ENCODE peak calls at places on chromosomes 12 and 14, in nine cellular contexts. J is progenitor cell of endocrine pancreas, M is GM13976, L is LNCaP clone FGC, X is cardiac muscle cell, T is choroid plexus epithelial cell, D is AG09319, C is lower leg skin, B is AG09309. Y is an unnamed sample.

GRCh38 chr12:1533602-1534304 is 60.6 kb downstream of the FBXL14 start:
- DNase-seq in B (no peak), T (peak), D (no peak), C (no peak), X (no peak), L (no peak), J (no peak), M (peak), Y (no peak)

GRCh38 chr14:84024231-84024630 is 1505.7 kb upstream of the FLRT2 start:
- DNase-seq in C (no peak), X (peak), L (no peak), D (no peak), T (no peak), J (no peak), B (no peak), M (no peak), Y (no peak)

GRCh38 chr12:116492703-116493324 is 66.4 kb upstream of the MAP1LC3B2 start:
- DNase-seq in L (no peak), J (no peak), C (no peak), M (no peak), T (peak), X (peak), B (peak), D (peak), Y (peak)

GRCh38 chr12:44847888-44848770 is 28.0 kb downstream of the NELL2 start:
- DNase-seq in X (no peak), T (no peak), J (no peak), B (no peak), C (no peak), D (no peak), M (no peak), L (no peak), Y (no peak)

GRCh38 chr14:101225116-101225728 is 321.7 kb upstream of the RTL1 start:
- DNase-seq in J (no peak), C (no peak), M (no peak), X (no peak), D (no peak), B (no peak), T (peak), L (no peak), Y (no peak)

GRCh38 chr12:51975196-51975595 is 23.7 kb downstream of the ACVR1B start:
- DNase-seq in M (no peak), D (no peak), C (no peak), L (no peak), B (no peak), J (no peak), T (no peak), X (no peak), Y (no peak)

GRCh38 chr14:44211718-44212117 is 295.4 kb downstream of the FSCB start:
- DNase-seq in B (no peak), T (no peak), M (no peak), L (no peak), J (no peak), X (no peak), C (no peak), D (no peak), Y (no peak)

GRCh38 chr12:62730649-62731377 is 204.1 kb downstream of the PPM1H start:
- DNase-seq in C (no peak), B (peak), M (peak), D (peak), J (no peak), X (peak), T (peak), L (no peak), Y (peak)

GRCh38 chr12:75728826-75729225 is 217.4 kb upstream of the KRR1 start:
- DNase-seq in M (no peak), T (no peak), L (no peak), D (no peak), J (no peak), B (no peak), C (no peak), X (no peak), Y (no peak)

GRCh38 chr12:104250366-104251125 is 35.0 kb downstream of the TXNRD1 start:
- DNase-seq in L (no peak), X (no peak), T (no peak), M (no peak), J (no peak), C (no peak), D (no peak), B (no peak), Y (no peak)

GRCh38 chr12:66979270-66979669 is 289.9 kb upstream of the CAND1 start:
- DNase-seq in L (no peak), C (no peak), J (no peak), M (no peak), D (no peak), T (no peak), B (no peak), X (no peak), Y (no peak)

GRCh38 chr14:25132094-25132493 is 82.1 kb upstream of the STXBP6 start:
- DNase-seq in X (no peak), D (no peak), B (no peak), J (no peak), M (no peak), C (no peak), T (no peak), L (no peak), Y (no peak)

GRCh38 chr14:88473791-88474190 is 81.0 kb downstream of the PTPN21 start:
- DNase-seq in M (no peak), J (no peak), B (no peak), T (peak), C (no peak), D (no peak), X (peak), L (no peak), Y (no peak)

GRCh38 chr14:98234208-98234607 is 1037.8 kb downstream of the BCL11B start:
- DNase-seq in M (no peak), B (no peak), T (no peak), J (no peak), C (no peak), L (no peak), D (no peak), X (no peak), Y (peak)

GRCh38 chr14:74792249-74793039 is 29.3 kb downstream of the YLPM1 start:
- DNase-seq in C (no peak), J (no peak), X (peak), T (peak), D (no peak), B (no peak), M (no peak), L (no peak), Y (no peak)

GRCh38 chr12:29024117-29024516 is 125.0 kb upstream of the FAR2 start:
- DNase-seq in X (no peak), D (no peak), B (no peak), T (no peak), C (no peak), L (no peak), J (no peak), M (no peak), Y (no peak)
- TF ChIP-seq CTCF in X (peak), D (peak), B (no peak), T (peak), C (no peak), L (peak), J (peak), M (no peak), Y (peak)

DNA sequence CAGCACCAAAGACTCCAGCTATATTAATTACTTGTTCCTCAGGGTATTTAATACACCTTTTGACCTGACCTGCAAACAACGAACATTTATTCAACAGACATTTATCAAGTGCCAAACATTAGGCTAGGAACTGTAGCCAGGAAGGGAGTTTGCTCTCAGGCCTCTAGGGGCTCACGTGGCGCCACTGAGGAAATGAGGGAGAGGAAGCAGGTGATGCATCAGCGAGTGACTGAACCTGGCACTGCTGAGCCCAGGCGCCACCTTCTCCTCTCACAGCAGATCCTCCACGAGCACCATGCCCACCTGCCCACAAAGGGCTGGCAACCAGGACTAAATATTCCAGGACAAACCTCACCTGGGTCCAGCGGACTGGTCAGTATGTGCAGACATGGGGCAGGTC is 50.2 kb downstream of the SETD3 start:
- DNase-seq in J (no peak), M (no peak), X (no peak), D (no peak), T (peak), C (no peak), B (no peak), L (no peak), Y (peak)
- TF ChIP-seq CTCF in J (peak), M (no peak), X (peak), D (no peak), T (peak), C (no peak), B (peak), L (peak), Y (no peak)

GRCh38 chr12:65918057-65918456 is 93.8 kb downstream of the HMGA2 start:
- DNase-seq in J (no peak), L (no peak), T (no peak), B (no peak), D (no peak), X (no peak), M (no peak), C (no peak), Y (no peak)

GRCh38 chr12:65911321-65911720 is 87.0 kb downstream of the HMGA2 start:
- DNase-seq in X (peak), B (no peak), J (no peak), C (no peak), L (peak), D (no peak), M (no peak), T (peak), Y (peak)

GRCh38 chr12:65922077-65922476 is 97.8 kb downstream of the HMGA2 start:
- DNase-seq in C (no peak), M (no peak), J (no peak), X (no peak), L (no peak), D (no peak), B (no peak), T (no peak), Y (no peak)

DNA sequence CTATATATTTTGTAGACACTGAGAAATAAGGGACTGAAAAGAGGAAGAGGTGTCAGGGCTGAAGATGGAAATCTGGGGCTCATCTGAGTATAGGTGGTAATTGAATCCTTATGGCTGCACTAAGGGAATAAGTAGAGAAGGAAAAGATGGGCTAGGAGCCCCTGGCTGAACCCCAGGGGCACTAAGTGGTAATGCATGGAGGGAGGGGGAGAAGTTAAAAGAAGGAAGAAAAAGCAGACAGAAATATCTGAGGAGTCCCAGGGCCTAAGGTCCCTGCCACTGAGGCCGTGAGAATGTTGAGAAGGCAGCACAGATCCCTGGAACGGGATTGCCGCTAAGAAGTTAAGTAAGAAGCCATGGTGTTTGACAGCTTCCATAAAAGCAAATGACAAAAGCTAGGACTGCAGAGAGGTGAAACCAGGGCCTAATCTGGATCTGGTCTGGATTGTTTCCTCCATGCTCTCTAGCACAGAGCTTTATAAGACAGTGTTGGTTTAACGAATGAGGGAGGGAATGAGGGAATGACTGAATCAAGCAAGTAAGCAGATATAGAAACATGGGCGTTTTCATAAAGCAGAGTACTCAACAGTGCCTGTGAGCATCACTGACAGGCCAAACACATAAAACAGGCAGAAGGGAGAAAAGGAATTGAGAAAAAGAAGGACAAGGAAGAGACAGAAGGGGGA is 92.9 kb downstream of the HMGA2 start:
- DNase-seq in T (no peak), J (no peak), D (no peak), M (no peak), B (no peak), L (no peak), X (no peak), C (no peak), Y (no peak)
- TF ChIP-seq CTCF in T (no peak), J (no peak), D (no peak), M (no peak), B (no peak), L (no peak), X (no peak), C (no peak), Y (no peak)

GRCh38 chr14:65100905-65101541 is 1.3 kb downstream of the MAX start:
- DNase-seq in T (peak), C (no peak), D (no peak), L (no peak), J (no peak), M (no peak), B (no peak), X (no peak), Y (peak)
- TF ChIP-seq CTCF in T (no peak), C (no peak), D (no peak), L (no peak), J (no peak), M (no peak), B (no peak), X (no peak), Y (no peak)

GRCh38 chr14:70094106-70094505 is 94.6 kb downstream of the SLC8A3 start:
- DNase-seq in M (no peak), J (no peak), D (no peak), T (no peak), X (no peak), C (no peak), B (no peak), L (no peak), Y (no peak)

GRCh38 chr14:70098257-70098809 is 90.4 kb downstream of the SLC8A3 start:
- DNase-seq in B (no peak), J (no peak), L (no peak), X (peak), D (no peak), C (no peak), T (peak), M (no peak), Y (no peak)

GRCh38 chr14:70094631-70095030 is 94.1 kb downstream of the SLC8A3 start:
- DNase-seq in T (no peak), C (no peak), J (no peak), M (no peak), D (no peak), X (no peak), B (no peak), L (no peak), Y (no peak)

GRCh38 chr14:70097576-70098256 is 91.0 kb downstream of the SLC8A3 start:
- DNase-seq in M (no peak), L (no peak), B (no peak), D (no peak), T (no peak), J (no peak), C (no peak), X (no peak), Y (no peak)

GRCh38 chr14:70096866-70097265 is 91.9 kb downstream of the SLC8A3 start:
- DNase-seq in X (peak), D (no peak), C (no peak), M (no peak), T (peak), L (no peak), B (no peak), J (no peak), Y (peak)
- TF ChIP-seq CTCF in X (peak), D (no peak), C (no peak), M (no peak), T (peak), L (peak), B (no peak), J (peak), Y (no peak)

GRCh38 chr14:64501326-64502171 is 2.1 kb downstream of the ZBTB25 start:
- DNase-seq in C (peak), D (no peak), L (no peak), B (peak), J (no peak), X (peak), T (peak), M (no peak), Y (peak)
- TF ChIP-seq CTCF in C (no peak), D (no peak), L (no peak), B (no peak), J (no peak), X (peak), T (peak), M (no peak), Y (no peak)

DNA sequence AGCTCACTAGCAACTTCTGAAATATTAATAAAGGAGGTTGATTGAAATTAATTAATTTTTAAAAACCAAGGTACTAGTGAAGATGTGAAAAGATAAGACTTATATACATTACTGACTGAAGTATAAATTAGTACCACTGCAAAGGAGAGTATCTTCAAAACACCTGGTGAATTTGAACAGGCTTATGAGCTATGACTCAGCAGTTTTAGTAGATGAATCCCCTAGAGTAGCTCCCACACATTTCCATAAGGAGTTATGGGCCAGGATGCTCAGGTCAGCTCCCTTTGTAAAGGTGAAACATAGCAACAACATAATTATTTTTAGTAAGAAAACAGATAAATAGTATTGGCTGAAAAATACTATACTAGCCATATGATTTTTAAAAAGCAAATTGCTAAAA is 218.6 kb downstream of the SYT1 start:
- DNase-seq in J (no peak), D (no peak), C (no peak), B (no peak), T (peak), X (peak), L (no peak), M (no peak), Y (peak)
- TF ChIP-seq CTCF in J (no peak), D (no peak), C (no peak), B (no peak), T (no peak), X (no peak), L (no peak), M (no peak), Y (no peak)